ENCODE peak calls at places on chromosomes 7 and 10, in six cellular contexts. E is CD8-positive, alpha-beta memory T cell; K is upper lobe of left lung; S is GM23248; R is Peyer's patch; C is BE2C. F is an unnamed sample.

GRCh38 chr10:14056545-14057332 is 274.0 kb downstream of the FRMD4A start:
- DNase-seq in E (no peak), K (no peak), S (peak; percentile 98), R (no peak), C (no peak), F (no peak)

GRCh38 chr7:1283337-1283736 is 50.7 kb downstream of the UNCX start:
- DNase-seq in E (no peak), K (no peak), S (no peak), R (no peak), C (no peak), F (no peak)

GRCh38 chr10:6757119-6757518 is 177.0 kb upstream of the PRKCQ start:
- DNase-seq in E (no peak), K (no peak), S (no peak), R (no peak), C (no peak), F (no peak)

GRCh38 chr7:55400191-55400590 is 35.1 kb downstream of the LANCL2 start:
- DNase-seq in E (no peak), K (no peak), S (peak; percentile 14), R (no peak), C (no peak), F (no peak)

GRCh38 chr7:42262907-42263466 is 26.0 kb upstream of the GLI3 start:
- DNase-seq in E (no peak), K (peak; percentile 10), S (peak; percentile 92), R (no peak), C (no peak), F (no peak)

GRCh38 chr10:75189266-75190096 is 21.1 kb upstream of the VDAC2 start:
- DNase-seq in E (no peak), K (no peak), S (no peak), R (no peak), C (no peak), F (no peak)

GRCh38 chr10:119315128-119316001 is 108.0 kb downstream of the GRK5 start:
- DNase-seq in E (peak; percentile 20), K (no peak), S (peak; percentile 98), R (no peak), C (no peak), F (peak; percentile 28)

GRCh38 chr7:55518836-55519235 is 53.5 kb downstream of the VOPP1 start:
- DNase-seq in E (no peak), K (no peak), S (no peak), R (peak; percentile 62), C (no peak), F (no peak)

GRCh38 chr7:2210551-2211258 is 22.0 kb downstream of the MAD1L1 start:
- DNase-seq in E (no peak), K (peak; percentile 43), S (no peak), R (no peak), C (no peak), F (no peak)

GRCh38 chr7:28005848-28006233 is 174.8 kb downstream of the JAZF1 start:
- DNase-seq in E (no peak), K (no peak), S (no peak), R (no peak), C (no peak), F (no peak)

GRCh38 chr10:103451091-103451801 is 924 bp downstream of the CALHM2 start:
- DNase-seq in E (peak; percentile 45), K (peak; percentile 86), S (peak; percentile 81), R (peak; percentile 60), C (peak; percentile 81), F (peak; percentile 44)

GRCh38 chr7:27961255-27961654 is 219.3 kb downstream of the JAZF1 start:
- DNase-seq in E (no peak), K (no peak), S (peak; percentile 90), R (no peak), C (peak; percentile 47), F (no peak)

GRCh38 chr7:105653441-105654005 is 72.2 kb upstream of the EFCAB10 start:
- DNase-seq in E (no peak), K (no peak), S (no peak), R (no peak), C (no peak), F (no peak)

GRCh38 chr10:48767752-48768450 is 83.2 kb downstream of the WDFY4 start:
- DNase-seq in E (no peak), K (no peak), S (no peak), R (no peak), C (no peak), F (no peak)

GRCh38 chr10:84353052-84353803 is 24.8 kb downstream of the CCSER2 start:
- DNase-seq in E (no peak), K (peak; percentile 34), S (no peak), R (no peak), C (no peak), F (no peak)

GRCh38 chr10:28569506-28570159 is 36.7 kb downstream of the WAC start:
- DNase-seq in E (no peak), K (no peak), S (peak; percentile 63), R (no peak), C (no peak), F (no peak)

GRCh38 chr10:75121322-75121721 is 9.9 kb downstream of the SAMD8 start:
- DNase-seq in E (no peak), K (no peak), S (no peak), R (no peak), C (no peak), F (no peak)

DNA sequence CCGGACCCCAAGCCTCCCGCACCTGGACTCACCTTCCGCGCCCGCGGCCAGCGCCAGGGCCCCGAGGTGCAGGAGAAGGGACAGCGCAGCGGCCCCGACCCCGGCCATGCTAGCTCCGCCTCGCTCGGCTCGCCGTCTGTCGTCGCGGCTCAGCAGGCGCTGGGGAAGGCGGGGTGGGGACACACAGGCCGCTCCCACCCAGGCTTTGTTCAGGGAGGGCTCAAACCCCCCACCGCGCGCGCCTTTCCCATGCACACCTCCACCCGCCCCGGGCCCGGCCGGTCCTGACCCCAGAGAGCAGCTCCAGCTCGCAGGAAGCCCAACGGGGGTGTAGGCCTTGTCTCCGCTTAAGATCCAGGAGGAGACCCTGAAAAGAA is at the start of gene KCP:
- DNase-seq in E (no peak), K (peak; percentile 84), S (no peak), R (no peak), C (no peak), F (no peak)
- H3K4me3 ChIP-seq in E (no peak within 1 kb of the TSS), K (no peak within 1 kb of the TSS), S (peak within 1 kb of the TSS; percentile 43), R (no peak within 1 kb of the TSS), C (peak within 1 kb of the TSS; percentile 58), F (no peak within 1 kb of the TSS)

DNA sequence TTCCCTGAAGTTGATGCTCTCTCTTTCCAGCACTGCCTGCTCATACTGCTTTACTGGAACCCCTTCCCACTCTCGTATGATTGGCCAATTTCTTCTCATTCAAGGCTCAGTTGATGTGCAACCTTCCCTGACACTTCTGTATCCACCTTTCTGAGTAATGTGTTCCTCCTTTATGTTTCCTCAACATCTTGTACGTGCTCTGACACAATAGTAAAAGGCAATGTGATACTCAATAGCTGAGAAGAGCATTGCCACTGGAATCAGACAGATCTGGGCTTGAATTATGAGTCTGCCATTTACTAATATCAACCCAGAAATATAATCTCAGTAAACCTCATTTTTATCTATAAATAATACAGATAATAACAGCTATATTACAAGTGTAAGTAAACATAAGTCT is 34.7 kb downstream of the ARL4A start:
- DNase-seq in E (no peak), K (no peak), S (no peak), R (no peak), C (no peak), F (no peak)
- H3K4me1 ChIP-seq in E (no peaks in the 10 kb centered on the region), K (peaks cover 28% of the 10 kb centered on the region), S (peaks cover 16% of the 10 kb centered on the region), R (no peaks in the 10 kb centered on the region), C (no peaks in the 10 kb centered on the region), F (no peaks in the 10 kb centered on the region)

DNA sequence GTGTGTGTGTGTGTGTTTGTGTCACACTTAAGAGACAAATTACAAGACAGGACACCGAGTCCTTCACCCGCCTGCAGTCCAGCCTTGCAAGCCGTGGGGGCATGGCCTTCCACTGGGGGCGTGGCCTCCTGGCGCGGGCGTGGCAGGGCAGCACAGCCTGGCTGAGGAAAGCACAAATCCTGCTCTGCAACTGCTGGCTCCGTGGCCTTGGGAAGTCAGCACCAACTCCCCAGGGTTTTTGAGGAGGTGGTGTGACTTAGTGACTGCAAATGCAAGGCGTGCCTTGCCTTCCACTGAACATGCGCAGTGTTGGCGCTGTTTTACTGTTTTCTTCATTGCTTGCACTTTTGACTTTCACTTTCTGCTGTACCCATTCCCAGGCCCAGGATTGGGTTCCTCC is 12.9 kb upstream of the BMS1 start:
- DNase-seq in E (no peak), K (peak; percentile 68), S (peak; percentile 7), R (no peak), C (peak; percentile 66), F (no peak)
- H3K4me3 ChIP-seq in E (no peak overlapping the region), K (no peak overlapping the region), S (no peak overlapping the region), R (no peak overlapping the region), C (peak overlapping the region; percentile 52), F (no peak overlapping the region)

DNA sequence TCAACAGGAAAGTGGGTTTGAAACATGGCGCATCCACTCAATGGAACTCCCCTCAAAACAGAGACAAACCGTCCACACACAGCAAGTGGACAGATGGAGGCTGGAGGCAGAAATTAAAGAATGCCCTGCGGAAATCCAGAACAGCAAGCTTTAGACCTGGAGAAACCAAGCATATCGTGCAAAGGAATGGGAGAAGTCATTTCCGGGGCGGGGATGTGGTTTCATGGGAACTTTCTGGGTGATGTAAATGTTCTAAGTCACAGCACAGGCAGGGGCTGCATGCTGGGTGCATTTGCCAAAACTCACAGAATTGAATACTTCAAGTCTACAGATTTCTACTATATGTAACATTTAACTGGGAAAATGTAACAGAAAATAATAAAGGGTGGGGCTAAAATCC is 213.0 kb downstream of the PTPRN2 start:
- DNase-seq in E (no peak), K (no peak), S (peak; percentile 53), R (no peak), C (no peak), F (no peak)
- H3K4me1 ChIP-seq in E (no peaks in the 10 kb centered on the region), K (no peaks in the 10 kb centered on the region), S (no peaks in the 10 kb centered on the region), R (no peaks in the 10 kb centered on the region), C (no peaks in the 10 kb centered on the region), F (no peaks in the 10 kb centered on the region)

DNA sequence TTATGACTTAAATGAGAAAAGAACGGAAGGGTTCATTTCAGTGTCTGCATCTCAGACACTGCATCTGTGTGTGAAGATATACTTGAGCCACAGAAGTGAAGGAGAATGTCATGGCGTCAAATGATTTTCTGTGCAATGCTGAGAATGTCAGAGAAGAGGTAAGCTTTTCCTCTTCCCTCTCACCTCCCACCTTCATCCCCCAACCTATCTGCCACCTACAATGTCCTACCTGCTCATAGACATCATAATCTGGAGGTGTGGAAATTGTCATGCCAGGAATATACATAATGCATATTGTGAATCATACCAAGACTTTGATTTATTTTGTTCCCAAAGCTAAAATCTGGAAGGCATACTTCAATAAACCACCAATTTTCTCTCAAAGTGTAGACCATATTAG is 53.7 kb downstream of the CTTNBP2 start:
- DNase-seq in E (no peak), K (no peak), S (no peak), R (no peak), C (no peak), F (no peak)
- H3K4me3 ChIP-seq in E (no peak overlapping the region), K (no peak overlapping the region), S (no peak overlapping the region), R (no peak overlapping the region), C (no peak overlapping the region), F (no peak overlapping the region)

GRCh38 chr10:89921422-89921821 is 220.0 kb downstream of the KIF20B start:
- DNase-seq in E (no peak), K (no peak), S (no peak), R (no peak), C (no peak), F (no peak)
- H3K4me1 ChIP-seq in E (no peaks in the 10 kb centered on the region), K (no peaks in the 10 kb centered on the region), S (no peaks in the 10 kb centered on the region), R (no peaks in the 10 kb centered on the region), C (no peaks in the 10 kb centered on the region), F (no peaks in the 10 kb centered on the region)

GRCh38 chr10:25017661-25018060 is 1.2 kb downstream of the THNSL1 start:
- DNase-seq in E (no peak), K (no peak), S (no peak), R (no peak), C (no peak), F (no peak)
- H3K4me3 ChIP-seq in E (peak overlapping the region; percentile 80), K (no peak overlapping the region), S (peak overlapping the region; percentile 81), R (peak overlapping the region; percentile 53), C (peak overlapping the region; percentile 76), F (peak overlapping the region; percentile 76)

F was measured in naive thymus-derived CD4-positive, alpha-beta T cell.